ENCODE peak calls at places on chromosome 9, in six cellular contexts. D is HepG2, V is GM12892, G is K562, O is GM12878, A is H1. W is an unnamed sample.

GRCh38 chr9:92887880-92888338 is 10.1 kb upstream of the ZNF484 start:
- DNase-seq in D (no peak), V (no peak), G (no peak), O (no peak), A (peak), W (no peak)

GRCh38 chr9:33029106-33029788 is 4.2 kb downstream of the DNAJA1 start:
- DNase-seq in D (peak), V (no peak), G (no peak), O (no peak), A (no peak), W (no peak)

GRCh38 chr9:93829271-93830223 is 125.6 kb downstream of the BARX1 start:
- DNase-seq in D (no peak), V (no peak), G (no peak), O (no peak), A (no peak), W (no peak)

GRCh38 chr9:113580954-113581311 is 117.4 kb downstream of the RGS3 start:
- DNase-seq in D (no peak), V (no peak), G (no peak), O (no peak), A (no peak), W (no peak)

GRCh38 chr9:116661037-116661954 is 25.8 kb upstream of the TRIM32 start:
- DNase-seq in D (peak), V (peak), G (peak), O (peak), A (no peak), W (peak)

GRCh38 chr9:113652355-113653152 is 189.0 kb downstream of the RGS3 start:
- DNase-seq in D (peak), V (no peak), G (no peak), O (no peak), A (no peak), W (no peak)

GRCh38 chr9:100372648-100373047 is 19.9 kb upstream of the TEX10 start:
- DNase-seq in D (no peak), V (no peak), G (no peak), O (no peak), A (no peak), W (no peak)

GRCh38 chr9:127333326-127334064 is 63.5 kb upstream of the SLC2A8 start:
- DNase-seq in D (no peak), V (no peak), G (no peak), O (no peak), A (no peak), W (no peak)

GRCh38 chr9:133148351-133149129 is 15.2 kb downstream of the GBGT1 start:
- DNase-seq in D (no peak), V (peak), G (no peak), O (no peak), A (peak), W (no peak)

GRCh38 chr9:77752566-77752965 is 104.4 kb upstream of the GNA14 start:
- DNase-seq in D (no peak), V (no peak), G (no peak), O (no peak), A (no peak), W (no peak)

GRCh38 chr9:136292591-136293448 is 11.1 kb downstream of the CCDC187 start:
- DNase-seq in D (no peak), V (no peak), G (no peak), O (no peak), A (no peak), W (no peak)

GRCh38 chr9:124001865-124002525 is 9.6 kb upstream of the LHX2 start:
- DNase-seq in D (no peak), V (no peak), G (no peak), O (no peak), A (no peak), W (no peak)

GRCh38 chr9:91477106-91477505 is 53.5 kb upstream of the NFIL3 start:
- DNase-seq in D (no peak), V (no peak), G (no peak), O (no peak), A (no peak), W (no peak)

GRCh38 chr9:84773023-84773422 is 103.5 kb downstream of the NTRK2 start:
- DNase-seq in D (no peak), V (no peak), G (no peak), O (no peak), A (no peak), W (no peak)

GRCh38 chr9:76789850-76790249 is 25.6 kb downstream of the PCA3 start:
- DNase-seq in D (no peak), V (no peak), G (no peak), O (no peak), A (no peak), W (no peak)

GRCh38 chr9:91803970-91804752 is 145.9 kb downstream of the ROR2 start:
- DNase-seq in D (no peak), V (no peak), G (no peak), O (no peak), A (no peak), W (no peak)

GRCh38 chr9:115036691-115037090 is 81.3 kb downstream of the TNC start:
- DNase-seq in D (no peak), V (no peak), G (no peak), O (no peak), A (no peak), W (no peak)

GRCh38 chr9:132509921-132510874 is 72.2 kb upstream of the BARHL1 start:
- DNase-seq in D (no peak), V (no peak), G (no peak), O (no peak), A (no peak), W (no peak)

GRCh38 chr9:79492092-79492995 is 79.4 kb upstream of the TLE4 start:
- DNase-seq in D (no peak), V (no peak), G (no peak), O (no peak), A (no peak), W (no peak)

GRCh38 chr9:131590907-131591844 is 45.9 kb downstream of the PRRT1B start:
- DNase-seq in D (peak), V (peak), G (peak), O (peak), A (peak), W (peak)

GRCh38 chr9:98848450-98849149 is 41.1 kb downstream of the GALNT12 start:
- DNase-seq in D (peak), V (peak), G (peak), O (peak), A (peak), W (peak)

GRCh38 chr9:22921742-22922141 is 475.1 kb downstream of the DMRTA1 start:
- DNase-seq in D (no peak), V (no peak), G (no peak), O (no peak), A (no peak), W (no peak)

GRCh38 chr9:5899292-5899691 is 8.6 kb downstream of the MLANA start:
- DNase-seq in D (no peak), V (no peak), G (no peak), O (no peak), A (no peak), W (no peak)
- TF ChIP-seq TAF1 in D (no peak), V (no peak), G (no peak), O (no peak), A (no peak), W (no peak)

DNA sequence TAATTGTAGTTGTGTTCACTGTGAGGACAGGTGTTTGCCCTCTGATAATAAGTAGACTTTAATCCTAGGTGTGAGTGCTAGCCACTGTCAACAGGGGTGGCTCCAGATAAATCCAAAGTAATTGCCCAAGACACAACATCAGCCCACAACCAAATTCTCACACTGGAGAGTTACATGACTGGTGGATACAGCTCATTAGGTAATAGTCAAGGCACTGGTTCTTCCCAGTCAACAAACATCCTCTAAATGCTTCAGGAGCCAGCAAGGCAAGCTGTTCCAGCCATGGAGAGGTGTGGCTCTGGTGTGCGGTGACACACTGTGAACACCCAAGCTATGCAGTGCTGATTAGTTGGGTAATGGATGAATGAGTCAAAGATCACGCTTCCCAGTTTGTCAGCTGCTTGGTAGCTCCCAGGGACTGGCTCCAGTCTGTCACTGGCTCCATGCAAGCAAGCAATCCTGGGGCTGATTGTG is 62.9 kb downstream of the UGCG start:
- DNase-seq in D (peak), V (no peak), G (no peak), O (no peak), A (no peak), W (no peak)
- TF ChIP-seq POLR2A in D (no peak), V (no peak), G (no peak), O (no peak), A (no peak), W (no peak)

GRCh38 chr9:6147847-6148246 is 67.8 kb upstream of the IL33 start:
- DNase-seq in D (no peak), V (no peak), G (no peak), O (no peak), A (no peak), W (no peak)
- TF ChIP-seq TAF1 in D (no peak), V (no peak), G (no peak), O (no peak), A (no peak), W (no peak)

DNA sequence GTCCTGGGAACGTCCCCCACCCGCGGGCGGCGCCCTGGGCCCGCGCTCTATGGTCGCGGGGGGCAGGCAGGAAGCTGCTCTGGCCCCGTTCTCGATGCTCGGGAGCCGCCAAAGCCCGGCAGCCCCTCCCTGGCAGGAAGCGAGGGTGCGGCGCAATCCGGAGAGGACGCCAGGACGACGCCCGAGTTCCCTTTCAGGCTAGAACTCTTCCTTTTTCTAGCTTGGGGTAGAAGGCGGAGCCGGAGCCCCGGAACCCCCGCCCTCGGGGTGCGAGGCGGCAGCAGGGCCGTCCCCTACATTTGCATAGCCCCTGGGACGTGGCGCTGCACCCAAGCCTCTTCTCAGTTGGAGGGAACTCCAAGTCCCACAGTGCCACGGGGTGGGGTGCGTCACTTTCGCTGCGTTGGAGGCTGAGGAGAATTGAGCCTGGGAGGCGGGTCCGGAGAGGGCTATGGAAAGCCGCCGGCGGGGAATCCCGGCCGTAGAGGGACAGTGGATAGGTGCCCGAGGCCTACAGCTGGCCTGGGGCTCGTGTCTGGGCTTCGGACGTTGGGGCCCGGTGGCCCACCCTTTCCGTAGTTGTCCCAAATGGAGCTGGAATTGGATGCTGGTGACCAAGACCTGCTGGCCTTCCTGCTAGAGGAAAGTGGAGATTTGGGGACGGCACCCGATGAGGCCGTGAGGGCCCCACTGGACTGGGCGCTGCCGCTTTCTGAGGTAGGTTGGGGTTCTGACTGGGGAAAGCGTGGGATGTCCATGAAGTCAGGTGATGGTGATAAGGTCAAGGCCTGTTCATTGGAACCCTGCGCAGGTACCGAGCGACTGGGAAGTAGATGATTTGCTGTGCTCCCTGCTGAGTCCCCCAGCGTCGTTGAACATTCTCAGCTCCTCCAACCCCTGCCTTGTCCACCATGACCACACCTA is at the start of the genes CREB3 and TLN1:
- DNase-seq in D (peak), V (peak), G (peak), O (peak), A (peak), W (peak)
- TF ChIP-seq POLR2A in D (peak), V (peak), G (peak), O (peak), A (peak), W (peak)

W was measured in GM12891.